ENCODE peak calls at places on chromosomes 13 and 19, in nine cellular contexts. One of them, this sample, is unnamed.

GRCh38 chr19:4324228-4324627 is 14.4 kb downstream of the STAP2 start:
- DNase-seq in central memory CD8-positive, alpha-beta T cell: no peak
- DNase-seq in mesendoderm: no peak
- DNase-seq in stimulated activated naive CD4-positive, alpha-beta T cell treated with Interleukin-2 at 50 U/mL for 16 hours: no peak
- DNase-seq in coronary artery: no peak
- DNase-seq in fibroblast of the conjunctiva: no peak
- DNase-seq in GDM1: no peak
- DNase-seq in NCI-H1417 treated with DMSO at 0.1 percent for 48 hours: no peak
- DNase-seq in T-helper 17 cell: no peak
- DNase-seq in this sample: no peak

GRCh38 chr13:66962953-66963352 is 267.2 kb downstream of the PCDH9 start:
- DNase-seq in central memory CD8-positive, alpha-beta T cell: no peak
- DNase-seq in mesendoderm: no peak
- DNase-seq in stimulated activated naive CD4-positive, alpha-beta T cell treated with Interleukin-2 at 50 U/mL for 16 hours: no peak
- DNase-seq in coronary artery: no peak
- DNase-seq in fibroblast of the conjunctiva: no peak
- DNase-seq in GDM1: no peak
- DNase-seq in NCI-H1417 treated with DMSO at 0.1 percent for 48 hours: no peak
- DNase-seq in T-helper 17 cell: no peak
- DNase-seq in this sample: no peak

GRCh38 chr13:44431150-44431549 is 57.5 kb downstream of the SERP2 start:
- DNase-seq in central memory CD8-positive, alpha-beta T cell: no peak
- DNase-seq in mesendoderm: peak
- DNase-seq in stimulated activated naive CD4-positive, alpha-beta T cell treated with Interleukin-2 at 50 U/mL for 16 hours: no peak
- DNase-seq in coronary artery: no peak
- DNase-seq in fibroblast of the conjunctiva: no peak
- DNase-seq in GDM1: no peak
- DNase-seq in NCI-H1417 treated with DMSO at 0.1 percent for 48 hours: no peak
- DNase-seq in T-helper 17 cell: no peak
- DNase-seq in this sample: no peak

GRCh38 chr13:45500492-45501174 is 35.9 kb downstream of the COG3 start:
- DNase-seq in central memory CD8-positive, alpha-beta T cell: no peak
- DNase-seq in mesendoderm: peak
- DNase-seq in stimulated activated naive CD4-positive, alpha-beta T cell treated with Interleukin-2 at 50 U/mL for 16 hours: no peak
- DNase-seq in coronary artery: no peak
- DNase-seq in fibroblast of the conjunctiva: peak
- DNase-seq in GDM1: no peak
- DNase-seq in NCI-H1417 treated with DMSO at 0.1 percent for 48 hours: no peak
- DNase-seq in T-helper 17 cell: no peak
- DNase-seq in this sample: peak

GRCh38 chr13:40668335-40668734 is 1.9 kb upstream of the FOXO1 start:
- DNase-seq in central memory CD8-positive, alpha-beta T cell: no peak
- DNase-seq in mesendoderm: peak
- DNase-seq in stimulated activated naive CD4-positive, alpha-beta T cell treated with Interleukin-2 at 50 U/mL for 16 hours: no peak
- DNase-seq in coronary artery: no peak
- DNase-seq in fibroblast of the conjunctiva: no peak
- DNase-seq in GDM1: no peak
- DNase-seq in NCI-H1417 treated with DMSO at 0.1 percent for 48 hours: no peak
- DNase-seq in T-helper 17 cell: peak
- DNase-seq in this sample: no peak

GRCh38 chr13:29816715-29817114 is 33.7 kb downstream of the UBL3 start:
- DNase-seq in central memory CD8-positive, alpha-beta T cell: no peak
- DNase-seq in mesendoderm: no peak
- DNase-seq in stimulated activated naive CD4-positive, alpha-beta T cell treated with Interleukin-2 at 50 U/mL for 16 hours: no peak
- DNase-seq in coronary artery: no peak
- DNase-seq in fibroblast of the conjunctiva: no peak
- DNase-seq in GDM1: no peak
- DNase-seq in NCI-H1417 treated with DMSO at 0.1 percent for 48 hours: no peak
- DNase-seq in T-helper 17 cell: no peak
- DNase-seq in this sample: no peak

GRCh38 chr13:21583496-21583895 is 20.5 kb downstream of the MICU2 start:
- DNase-seq in central memory CD8-positive, alpha-beta T cell: no peak
- DNase-seq in mesendoderm: peak
- DNase-seq in stimulated activated naive CD4-positive, alpha-beta T cell treated with Interleukin-2 at 50 U/mL for 16 hours: no peak
- DNase-seq in coronary artery: no peak
- DNase-seq in fibroblast of the conjunctiva: no peak
- DNase-seq in GDM1: no peak
- DNase-seq in NCI-H1417 treated with DMSO at 0.1 percent for 48 hours: no peak
- DNase-seq in T-helper 17 cell: no peak
- DNase-seq in this sample: no peak

GRCh38 chr19:55172741-55173140 is 6.3 kb upstream of the DNAAF3 start:
- DNase-seq in central memory CD8-positive, alpha-beta T cell: no peak
- DNase-seq in mesendoderm: no peak
- DNase-seq in stimulated activated naive CD4-positive, alpha-beta T cell treated with Interleukin-2 at 50 U/mL for 16 hours: no peak
- DNase-seq in coronary artery: no peak
- DNase-seq in fibroblast of the conjunctiva: no peak
- DNase-seq in GDM1: no peak
- DNase-seq in NCI-H1417 treated with DMSO at 0.1 percent for 48 hours: no peak
- DNase-seq in T-helper 17 cell: no peak
- DNase-seq in this sample: no peak

GRCh38 chr13:99796175-99796819 is 175.3 kb downstream of the ZIC5 start:
- DNase-seq in central memory CD8-positive, alpha-beta T cell: no peak
- DNase-seq in mesendoderm: peak
- DNase-seq in stimulated activated naive CD4-positive, alpha-beta T cell treated with Interleukin-2 at 50 U/mL for 16 hours: no peak
- DNase-seq in coronary artery: no peak
- DNase-seq in fibroblast of the conjunctiva: no peak
- DNase-seq in GDM1: peak
- DNase-seq in NCI-H1417 treated with DMSO at 0.1 percent for 48 hours: no peak
- DNase-seq in T-helper 17 cell: no peak
- DNase-seq in this sample: peak

GRCh38 chr13:36998624-36999041 is 507 bp downstream of the ALG5 start:
- DNase-seq in central memory CD8-positive, alpha-beta T cell: peak
- DNase-seq in mesendoderm: peak
- DNase-seq in stimulated activated naive CD4-positive, alpha-beta T cell treated with Interleukin-2 at 50 U/mL for 16 hours: no peak
- DNase-seq in coronary artery: peak
- DNase-seq in fibroblast of the conjunctiva: no peak
- DNase-seq in GDM1: no peak
- DNase-seq in NCI-H1417 treated with DMSO at 0.1 percent for 48 hours: no peak
- DNase-seq in T-helper 17 cell: no peak
- DNase-seq in this sample: no peak

GRCh38 chr13:29125145-29125933 is 305.2 kb downstream of the MTUS2 start:
- DNase-seq in central memory CD8-positive, alpha-beta T cell: no peak
- DNase-seq in mesendoderm: peak
- DNase-seq in stimulated activated naive CD4-positive, alpha-beta T cell treated with Interleukin-2 at 50 U/mL for 16 hours: no peak
- DNase-seq in coronary artery: no peak
- DNase-seq in fibroblast of the conjunctiva: no peak
- DNase-seq in GDM1: no peak
- DNase-seq in NCI-H1417 treated with DMSO at 0.1 percent for 48 hours: no peak
- DNase-seq in T-helper 17 cell: no peak
- DNase-seq in this sample: no peak

GRCh38 chr19:4390862-4391693 is 9.3 kb downstream of the SH3GL1 start:
- DNase-seq in central memory CD8-positive, alpha-beta T cell: no peak
- DNase-seq in mesendoderm: no peak
- DNase-seq in stimulated activated naive CD4-positive, alpha-beta T cell treated with Interleukin-2 at 50 U/mL for 16 hours: no peak
- DNase-seq in coronary artery: no peak
- DNase-seq in fibroblast of the conjunctiva: no peak
- DNase-seq in GDM1: no peak
- DNase-seq in NCI-H1417 treated with DMSO at 0.1 percent for 48 hours: no peak
- DNase-seq in T-helper 17 cell: no peak
- DNase-seq in this sample: no peak

GRCh38 chr13:49627831-49628652 is at the start of gene ARL11:
- DNase-seq in central memory CD8-positive, alpha-beta T cell: peak
- DNase-seq in mesendoderm: peak
- DNase-seq in stimulated activated naive CD4-positive, alpha-beta T cell treated with Interleukin-2 at 50 U/mL for 16 hours: peak
- DNase-seq in coronary artery: no peak
- DNase-seq in fibroblast of the conjunctiva: no peak
- DNase-seq in GDM1: peak
- DNase-seq in NCI-H1417 treated with DMSO at 0.1 percent for 48 hours: no peak
- DNase-seq in T-helper 17 cell: peak
- DNase-seq in this sample: no peak

GRCh38 chr13:42388326-42388725 is 116.4 kb downstream of the AKAP11 start:
- DNase-seq in central memory CD8-positive, alpha-beta T cell: no peak
- DNase-seq in mesendoderm: no peak
- DNase-seq in stimulated activated naive CD4-positive, alpha-beta T cell treated with Interleukin-2 at 50 U/mL for 16 hours: no peak
- DNase-seq in coronary artery: no peak
- DNase-seq in fibroblast of the conjunctiva: no peak
- DNase-seq in GDM1: no peak
- DNase-seq in NCI-H1417 treated with DMSO at 0.1 percent for 48 hours: no peak
- DNase-seq in T-helper 17 cell: no peak
- DNase-seq in this sample: no peak

GRCh38 chr19:1261863-1262686 is 7.1 kb upstream of the CIRBP start:
- DNase-seq in central memory CD8-positive, alpha-beta T cell: no peak
- DNase-seq in mesendoderm: no peak
- DNase-seq in stimulated activated naive CD4-positive, alpha-beta T cell treated with Interleukin-2 at 50 U/mL for 16 hours: peak
- DNase-seq in coronary artery: peak
- DNase-seq in fibroblast of the conjunctiva: no peak
- DNase-seq in GDM1: no peak
- DNase-seq in NCI-H1417 treated with DMSO at 0.1 percent for 48 hours: no peak
- DNase-seq in T-helper 17 cell: peak
- DNase-seq in this sample: no peak

GRCh38 chr19:10861118-10861651 is 10.2 kb upstream of the CARM1 start:
- DNase-seq in central memory CD8-positive, alpha-beta T cell: no peak
- DNase-seq in mesendoderm: peak
- DNase-seq in stimulated activated naive CD4-positive, alpha-beta T cell treated with Interleukin-2 at 50 U/mL for 16 hours: peak
- DNase-seq in coronary artery: no peak
- DNase-seq in fibroblast of the conjunctiva: no peak
- DNase-seq in GDM1: no peak
- DNase-seq in NCI-H1417 treated with DMSO at 0.1 percent for 48 hours: no peak
- DNase-seq in T-helper 17 cell: no peak
- DNase-seq in this sample: no peak

GRCh38 chr19:35990771-35991730 is 3.9 kb upstream of the SDHAF1 start:
- DNase-seq in central memory CD8-positive, alpha-beta T cell: no peak
- DNase-seq in mesendoderm: no peak
- DNase-seq in stimulated activated naive CD4-positive, alpha-beta T cell treated with Interleukin-2 at 50 U/mL for 16 hours: no peak
- DNase-seq in coronary artery: no peak
- DNase-seq in fibroblast of the conjunctiva: no peak
- DNase-seq in GDM1: no peak
- DNase-seq in NCI-H1417 treated with DMSO at 0.1 percent for 48 hours: no peak
- DNase-seq in T-helper 17 cell: no peak
- DNase-seq in this sample: no peak

GRCh38 chr13:28499579-28499978 is 4.7 kb upstream of the FLT1 start:
- DNase-seq in central memory CD8-positive, alpha-beta T cell: no peak
- DNase-seq in mesendoderm: no peak
- DNase-seq in stimulated activated naive CD4-positive, alpha-beta T cell treated with Interleukin-2 at 50 U/mL for 16 hours: no peak
- DNase-seq in coronary artery: no peak
- DNase-seq in fibroblast of the conjunctiva: no peak
- DNase-seq in GDM1: no peak
- DNase-seq in NCI-H1417 treated with DMSO at 0.1 percent for 48 hours: no peak
- DNase-seq in T-helper 17 cell: no peak
- DNase-seq in this sample: no peak

This sample was measured in amniotic stem cell.